ENCODE peak calls at places on chromosomes 2 and 18, in five cellular contexts. F is A549, M is neural progenitor cell, O is cardiac muscle cell, C is right cardiac atrium. P is an unnamed sample. For H3K4me1, the result is how much of the 10 kb centered on the place peaks cover.

GRCh38 chr2:118032169-118033013 is 18.5 kb upstream of the CCDC93 start:
- DNase-seq in F (peak), O (peak), M (peak), C (peak), P (no peak)

GRCh38 chr2:233977296-233977837 is 60.2 kb downstream of the TRPM8 start:
- DNase-seq in C (no peak), M (peak), F (no peak), O (no peak), P (no peak)

GRCh38 chr2:191202881-191203397 is 42.3 kb upstream of the MYO1B start:
- DNase-seq in O (peak), C (no peak), F (no peak), M (no peak), P (no peak)

GRCh38 chr2:208501217-208501616 is 94.6 kb downstream of the PTH2R start:
- DNase-seq in C (no peak), F (no peak), O (no peak), M (peak), P (peak)

GRCh38 chr2:47082976-47083375 is 72.1 kb downstream of the STPG4 start:
- DNase-seq in F (no peak), C (peak), M (no peak), O (no peak), P (no peak)

GRCh38 chr18:58668897-58669296 is 2.4 kb upstream of the MALT1 start:
- DNase-seq in O (no peak), F (no peak), M (no peak), C (no peak), P (no peak)

GRCh38 chr2:12317853-12318426 is 398.8 kb upstream of the TRIB2 start:
- DNase-seq in C (no peak), O (peak), M (no peak), F (no peak), P (peak)

GRCh38 chr2:215430528-215431187 is 5.2 kb downstream of the FN1 start:
- DNase-seq in O (peak), C (no peak), M (no peak), F (no peak), P (no peak)

GRCh38 chr18:39199231-39199855 is 1633.7 kb upstream of the CELF4 start:
- DNase-seq in F (no peak), C (no peak), M (no peak), O (no peak), P (no peak)

GRCh38 chr2:175136334-175137215 is 31.4 kb downstream of the ATF2 start:
- DNase-seq in F (no peak), M (no peak), C (no peak), O (no peak), P (no peak)

GRCh38 chr2:154623819-154624218 is 74.7 kb upstream of the KCNJ3 start:
- DNase-seq in O (peak), M (peak), F (peak), C (no peak), P (no peak)

GRCh38 chr2:112646102-112646719 is 472 bp downstream of the SLC20A1 start:
- DNase-seq in F (no peak), C (peak), O (no peak), M (peak), P (peak)

GRCh38 chr2:127078691-127079270 is 28.2 kb downstream of the BIN1 start:
- DNase-seq in C (no peak), F (no peak), M (no peak), O (no peak), P (no peak)

GRCh38 chr2:192957425-192957824 is 762.7 kb upstream of the TMEFF2 start:
- DNase-seq in M (no peak), F (no peak), C (no peak), O (no peak), P (no peak)

GRCh38 chr2:47599171-47599570 is 183.8 kb upstream of the MSH6 start:
- DNase-seq in F (no peak), M (no peak), C (no peak), O (no peak), P (no peak)

GRCh38 chr2:189204322-189204941 is 24.9 kb upstream of the COL5A2 start:
- DNase-seq in F (no peak), M (no peak), C (no peak), O (peak), P (no peak)

GRCh38 chr18:72086421-72086820 is 457.7 kb downstream of the CBLN2 start:
- DNase-seq in O (peak), F (no peak), C (no peak), M (peak), P (no peak)

GRCh38 chr18:78006006-78006802 is 756.6 kb downstream of the GALR1 start:
- DNase-seq in O (no peak), C (no peak), F (no peak), M (peak), P (no peak)

GRCh38 chr2:127681288-127681771 is 6.0 kb upstream of the LIMS2 start:
- DNase-seq in F (no peak), O (peak), M (no peak), C (peak), P (no peak)

GRCh38 chr2:86263956-86264355 is 64.7 kb downstream of the MRPL35 start:
- DNase-seq in C (no peak), F (no peak), M (no peak), O (no peak), P (no peak)

GRCh38 chr18:77763530-77763929 is 513.9 kb downstream of the GALR1 start:
- DNase-seq in F (no peak), C (no peak), O (no peak), M (peak), P (no peak)

GRCh38 chr2:46632349-46632748 is 153.0 kb downstream of the TMEM247 start:
- DNase-seq in M (peak), C (no peak), O (peak), F (peak), P (no peak)

GRCh38 chr2:176554107-176555048 is 285.1 kb downstream of the MTX2 start:
- DNase-seq in C (peak), F (peak), M (peak), O (peak), P (no peak)

GRCh38 chr2:240140920-240141319 is 462 bp upstream of the OTOS start:
- DNase-seq in F (no peak), O (no peak), C (no peak), M (peak), P (peak)

GRCh38 chr2:226791056-226791486 is 8.5 kb downstream of the IRS1 start:
- DNase-seq in C (no peak), F (no peak), O (peak), M (peak), P (no peak)

GRCh38 chr2:222052934-222053367 is 245.8 kb downstream of the PAX3 start:
- DNase-seq in O (no peak), F (no peak), C (no peak), M (peak), P (no peak)

GRCh38 chr2:44455877-44456276 is 94.1 kb downstream of the CAMKMT start:
- DNase-seq in M (no peak), F (no peak), C (no peak), O (no peak), P (no peak)

GRCh38 chr2:44462934-44463849 is 101.4 kb downstream of the CAMKMT start:
- DNase-seq in F (no peak), M (peak), C (no peak), O (no peak), P (no peak)

GRCh38 chr2:44456946-44457345 is 95.2 kb downstream of the CAMKMT start:
- DNase-seq in F (no peak), O (no peak), M (no peak), C (no peak), P (no peak)

GRCh38 chr2:44464437-44464836 is 102.7 kb downstream of the CAMKMT start:
- DNase-seq in O (no peak), C (no peak), F (no peak), M (no peak), P (no peak)

GRCh38 chr2:44459754-44460153 is 98.0 kb downstream of the CAMKMT start:
- DNase-seq in C (no peak), O (no peak), M (peak), F (no peak), P (no peak)
- H3K4me1 ChIP-seq in C (under half), O (under half), M (under half), F (under half), P (under half)

DNA sequence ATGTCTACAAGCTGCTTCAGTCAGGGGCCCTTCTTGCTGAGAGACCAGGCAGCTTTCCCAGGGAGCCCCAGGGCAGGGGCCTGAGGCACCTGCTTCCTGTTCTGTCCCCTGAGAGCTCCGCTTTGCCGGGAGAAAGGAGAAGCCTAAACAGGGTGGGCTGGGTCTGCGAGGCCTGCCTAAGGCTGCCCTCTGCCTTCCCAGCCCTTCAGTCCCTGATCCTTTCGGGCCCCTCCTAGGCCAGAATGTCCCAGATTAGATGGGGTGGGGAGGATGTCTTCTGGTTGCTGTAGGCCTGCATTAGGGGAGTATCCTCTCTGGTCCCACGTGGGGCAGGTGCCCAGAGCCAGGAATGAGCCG is 72.4 kb downstream of the TGOLN2 start:
- DNase-seq in O (no peak), C (no peak), M (no peak), F (no peak), P (no peak)
- H3K4me1 ChIP-seq in O (under half), C (under half), M (half or more), F (under half), P (under half)

DNA sequence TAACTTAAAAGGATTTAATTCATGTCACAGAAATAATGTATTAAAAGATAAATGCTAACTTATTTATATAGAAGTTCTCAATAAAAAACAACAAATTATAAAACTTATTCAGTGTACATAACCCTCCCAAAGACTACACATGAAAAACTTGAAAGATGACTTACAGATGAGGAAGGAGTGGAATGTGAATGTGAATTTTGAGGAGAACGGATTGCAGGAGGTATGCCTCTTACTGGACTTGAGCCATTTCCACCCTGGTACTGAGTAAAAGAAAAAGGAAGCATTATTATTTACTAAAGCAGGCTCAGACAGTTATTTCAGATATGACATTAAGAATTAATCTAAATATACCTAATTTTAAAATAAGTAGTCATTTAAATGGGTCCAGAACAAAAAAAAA is 104.4 kb downstream of the TLK1 start:
- DNase-seq in O (peak), C (no peak), M (no peak), F (no peak), P (no peak)
- H3K4me1 ChIP-seq in O (under half), C (under half), M (under half), F (under half), P (under half)

DNA sequence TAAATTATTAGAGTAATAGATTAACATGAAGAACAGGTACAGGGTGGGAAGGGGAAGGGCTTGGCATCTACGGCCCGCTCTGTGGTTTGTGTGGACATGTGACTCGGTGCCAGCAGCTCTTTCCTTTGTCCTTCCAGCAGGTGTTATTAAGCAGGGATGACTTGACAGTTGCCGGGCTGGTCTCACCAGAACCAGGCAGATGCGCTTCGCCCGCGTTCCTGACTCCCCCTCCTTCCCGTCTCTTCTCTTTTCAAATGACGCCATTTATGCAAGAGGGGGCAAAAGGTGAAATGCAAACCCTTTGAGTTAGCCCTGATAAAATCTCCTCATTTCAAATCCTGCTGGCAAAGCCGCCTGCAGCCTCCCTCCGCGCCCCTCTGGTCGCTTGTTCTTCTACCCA is 38.9 kb upstream of the MGAT4A start:
- DNase-seq in C (no peak), O (no peak), F (no peak), M (no peak), P (no peak)
- H3K4me1 ChIP-seq in C (under half), O (under half), F (under half), M (under half), P (under half)

GRCh38 chr2:205657579-205657978 is 24.7 kb upstream of the NRP2 start:
- DNase-seq in F (no peak), O (peak), C (no peak), M (no peak), P (no peak)
- H3K4me1 ChIP-seq in F (under half), O (under half), C (under half), M (under half), P (under half)

P was measured in mucosa of descending colon.